ENCODE peak calls at places on chromosome 22, in ten cellular contexts. One of them, this sample, is unnamed.

GRCh38 chr22:50303848-50304527 is 3.5 kb downstream of the PLXNB2 start:
- DNase-seq in breast epithelium: no peak
- DNase-seq in IMR-90: no peak
- DNase-seq in right lobe of liver: peak; percentile 82
- DNase-seq in Peyer's patch: peak; percentile 62
- DNase-seq in prostate gland: peak; percentile 52
- DNase-seq in transverse colon: peak; percentile 72
- DNase-seq in heart left ventricle: no peak
- DNase-seq in body of pancreas: peak; percentile 54
- DNase-seq in tibial nerve: no peak
- DNase-seq in this sample: no peak

GRCh38 chr22:25624486-25624885 is 60.0 kb downstream of the GRK3 start:
- DNase-seq in Peyer's patch: no peak
- DNase-seq in breast epithelium: no peak
- DNase-seq in prostate gland: no peak
- DNase-seq in IMR-90: no peak
- DNase-seq in right lobe of liver: no peak
- DNase-seq in tibial nerve: no peak
- DNase-seq in transverse colon: no peak
- DNase-seq in heart left ventricle: no peak
- DNase-seq in body of pancreas: no peak
- DNase-seq in this sample: no peak

GRCh38 chr22:27870234-27871191 is 48.5 kb downstream of the PITPNB start:
- DNase-seq in breast epithelium: no peak
- DNase-seq in body of pancreas: no peak
- DNase-seq in right lobe of liver: no peak
- DNase-seq in IMR-90: no peak
- DNase-seq in tibial nerve: no peak
- DNase-seq in Peyer's patch: no peak
- DNase-seq in prostate gland: no peak
- DNase-seq in heart left ventricle: no peak
- DNase-seq in transverse colon: no peak
- DNase-seq in this sample: no peak

GRCh38 chr22:35111244-35111643 is 45.3 kb downstream of the ISX start:
- DNase-seq in IMR-90: no peak
- DNase-seq in right lobe of liver: no peak
- DNase-seq in transverse colon: no peak
- DNase-seq in heart left ventricle: no peak
- DNase-seq in body of pancreas: no peak
- DNase-seq in breast epithelium: no peak
- DNase-seq in tibial nerve: no peak
- DNase-seq in prostate gland: no peak
- DNase-seq in Peyer's patch: no peak
- DNase-seq in this sample: no peak

GRCh38 chr22:27719033-27719341 is 82.6 kb downstream of the MN1 start:
- DNase-seq in right lobe of liver: no peak
- DNase-seq in prostate gland: no peak
- DNase-seq in tibial nerve: no peak
- DNase-seq in transverse colon: no peak
- DNase-seq in body of pancreas: no peak
- DNase-seq in Peyer's patch: no peak
- DNase-seq in heart left ventricle: no peak
- DNase-seq in breast epithelium: no peak
- DNase-seq in IMR-90: no peak
- DNase-seq in this sample: no peak

GRCh38 chr22:28899199-28899853 is 16.0 kb downstream of the ZNRF3 start:
- DNase-seq in heart left ventricle: no peak
- DNase-seq in tibial nerve: no peak
- DNase-seq in IMR-90: peak; percentile 20
- DNase-seq in body of pancreas: no peak
- DNase-seq in breast epithelium: peak; percentile 48
- DNase-seq in prostate gland: no peak
- DNase-seq in transverse colon: no peak
- DNase-seq in right lobe of liver: no peak
- DNase-seq in Peyer's patch: no peak
- DNase-seq in this sample: no peak

GRCh38 chr22:43270314-43270908 is 72.8 kb downstream of the SCUBE1 start:
- DNase-seq in Peyer's patch: no peak
- DNase-seq in heart left ventricle: no peak
- DNase-seq in right lobe of liver: no peak
- DNase-seq in transverse colon: peak; percentile 56
- DNase-seq in tibial nerve: no peak
- DNase-seq in body of pancreas: no peak
- DNase-seq in IMR-90: no peak
- DNase-seq in prostate gland: no peak
- DNase-seq in breast epithelium: no peak
- DNase-seq in this sample: no peak

GRCh38 chr22:35539910-35540599 is 576 bp upstream of the RASD2 start:
- DNase-seq in body of pancreas: peak; percentile 64
- DNase-seq in tibial nerve: no peak
- DNase-seq in transverse colon: peak; percentile 78
- DNase-seq in right lobe of liver: peak; percentile 74
- DNase-seq in heart left ventricle: peak; percentile 65
- DNase-seq in prostate gland: peak; percentile 56
- DNase-seq in breast epithelium: no peak
- DNase-seq in IMR-90: peak; percentile 22
- DNase-seq in Peyer's patch: peak; percentile 61
- DNase-seq in this sample: no peak

GRCh38 chr22:24181088-24181995 is at the start of gene SUSD2:
- DNase-seq in heart left ventricle: peak; percentile 45
- DNase-seq in body of pancreas: peak; percentile 54
- DNase-seq in tibial nerve: no peak
- DNase-seq in prostate gland: no peak
- DNase-seq in breast epithelium: no peak
- DNase-seq in right lobe of liver: peak; percentile 64
- DNase-seq in Peyer's patch: no peak
- DNase-seq in transverse colon: peak; percentile 62
- DNase-seq in IMR-90: no peak
- DNase-seq in this sample: no peak

GRCh38 chr22:50293441-50294318 is 13.8 kb downstream of the PLXNB2 start:
- DNase-seq in transverse colon: peak; percentile 85
- DNase-seq in right lobe of liver: peak; percentile 89
- DNase-seq in prostate gland: peak; percentile 71
- DNase-seq in heart left ventricle: peak; percentile 73
- DNase-seq in body of pancreas: peak; percentile 71
- DNase-seq in tibial nerve: no peak
- DNase-seq in IMR-90: peak; percentile 60
- DNase-seq in breast epithelium: peak; percentile 78
- DNase-seq in Peyer's patch: no peak
- DNase-seq in this sample: no peak

GRCh38 chr22:24408630-24409029 is 18.8 kb upstream of the ADORA2A start:
- DNase-seq in breast epithelium: no peak
- DNase-seq in tibial nerve: no peak
- DNase-seq in Peyer's patch: no peak
- DNase-seq in IMR-90: no peak
- DNase-seq in transverse colon: no peak
- DNase-seq in prostate gland: no peak
- DNase-seq in right lobe of liver: peak; percentile 26
- DNase-seq in body of pancreas: no peak
- DNase-seq in heart left ventricle: peak; percentile 23
- DNase-seq in this sample: no peak

GRCh38 chr22:27443315-27443714 is 358.2 kb downstream of the MN1 start:
- DNase-seq in right lobe of liver: no peak
- DNase-seq in tibial nerve: no peak
- DNase-seq in Peyer's patch: no peak
- DNase-seq in IMR-90: no peak
- DNase-seq in breast epithelium: no peak
- DNase-seq in prostate gland: no peak
- DNase-seq in heart left ventricle: no peak
- DNase-seq in transverse colon: no peak
- DNase-seq in body of pancreas: no peak
- DNase-seq in this sample: no peak

GRCh38 chr22:49124588-49124987 is 703.1 kb downstream of the BRD1 start:
- DNase-seq in tibial nerve: no peak
- DNase-seq in breast epithelium: no peak
- DNase-seq in prostate gland: no peak
- DNase-seq in Peyer's patch: no peak
- DNase-seq in IMR-90: no peak
- DNase-seq in body of pancreas: peak; percentile 28
- DNase-seq in heart left ventricle: no peak
- DNase-seq in transverse colon: no peak
- DNase-seq in right lobe of liver: no peak
- DNase-seq in this sample: no peak

GRCh38 chr22:24965822-24966626 is 13.5 kb downstream of the KIAA1671 start:
- DNase-seq in breast epithelium: peak; percentile 77
- DNase-seq in right lobe of liver: peak; percentile 90
- DNase-seq in tibial nerve: peak; percentile 48
- DNase-seq in heart left ventricle: peak; percentile 45
- DNase-seq in Peyer's patch: no peak
- DNase-seq in body of pancreas: peak; percentile 93
- DNase-seq in transverse colon: peak; percentile 90
- DNase-seq in prostate gland: peak; percentile 43
- DNase-seq in IMR-90: no peak
- DNase-seq in this sample: no peak

GRCh38 chr22:43643362-43643761 is 168.7 kb downstream of the EFCAB6 start:
- DNase-seq in body of pancreas: no peak
- DNase-seq in heart left ventricle: no peak
- DNase-seq in breast epithelium: peak; percentile 25
- DNase-seq in IMR-90: no peak
- DNase-seq in Peyer's patch: no peak
- DNase-seq in tibial nerve: no peak
- DNase-seq in right lobe of liver: no peak
- DNase-seq in transverse colon: no peak
- DNase-seq in prostate gland: no peak
- DNase-seq in this sample: no peak

GRCh38 chr22:28268845-28269244 is 349.8 kb upstream of the PITPNB start:
- DNase-seq in heart left ventricle: peak; percentile 38
- DNase-seq in Peyer's patch: no peak
- DNase-seq in prostate gland: peak; percentile 5
- DNase-seq in right lobe of liver: no peak
- DNase-seq in IMR-90: no peak
- DNase-seq in breast epithelium: peak; percentile 24
- DNase-seq in tibial nerve: no peak
- DNase-seq in body of pancreas: no peak
- DNase-seq in transverse colon: no peak
- DNase-seq in this sample: no peak

GRCh38 chr22:24161909-24162308 is 19.4 kb upstream of the SUSD2 start:
- DNase-seq in Peyer's patch: no peak
- DNase-seq in heart left ventricle: no peak
- DNase-seq in prostate gland: peak; percentile 70
- DNase-seq in right lobe of liver: peak; percentile 54
- DNase-seq in IMR-90: no peak
- DNase-seq in body of pancreas: peak; percentile 79
- DNase-seq in tibial nerve: no peak
- DNase-seq in transverse colon: no peak
- DNase-seq in breast epithelium: peak; percentile 55
- DNase-seq in this sample: no peak

GRCh38 chr22:45504703-45505341 is 2.1 kb downstream of the FBLN1 start:
- DNase-seq in heart left ventricle: peak; percentile 61
- DNase-seq in Peyer's patch: no peak
- DNase-seq in body of pancreas: peak; percentile 17
- DNase-seq in transverse colon: no peak
- DNase-seq in tibial nerve: peak; percentile 43
- DNase-seq in breast epithelium: no peak
- DNase-seq in prostate gland: no peak
- DNase-seq in right lobe of liver: no peak
- DNase-seq in IMR-90: peak; percentile 37
- DNase-seq in this sample: no peak
- TF ChIP-seq POLR2A in heart left ventricle: no peak
- TF ChIP-seq POLR2A in Peyer's patch: no peak
- TF ChIP-seq POLR2A in body of pancreas: no peak
- TF ChIP-seq POLR2A in transverse colon: no peak
- TF ChIP-seq POLR2A in tibial nerve: no peak
- TF ChIP-seq POLR2A in breast epithelium: no peak
- TF ChIP-seq POLR2A in prostate gland: no peak
- TF ChIP-seq POLR2A in right lobe of liver: no peak
- TF ChIP-seq POLR2A in IMR-90: no peak
- TF ChIP-seq POLR2A in this sample: no peak

GRCh38 chr22:37624017-37624365 is 15.4 kb downstream of the GGA1 start:
- DNase-seq in tibial nerve: no peak
- DNase-seq in prostate gland: no peak
- DNase-seq in transverse colon: peak; percentile 85
- DNase-seq in IMR-90: no peak
- DNase-seq in body of pancreas: no peak
- DNase-seq in heart left ventricle: no peak
- DNase-seq in breast epithelium: peak; percentile 74
- DNase-seq in Peyer's patch: no peak
- DNase-seq in right lobe of liver: peak; percentile 60
- DNase-seq in this sample: no peak
- H3K4me1 ChIP-seq in tibial nerve: no peaks in the 10 kb centered on the region
- H3K4me1 ChIP-seq in prostate gland: peaks cover 7% of the 10 kb centered on the region
- H3K4me1 ChIP-seq in transverse colon: peaks cover 37% of the 10 kb centered on the region
- H3K4me1 ChIP-seq in IMR-90: peaks cover 3% of the 10 kb centered on the region
- H3K4me1 ChIP-seq in body of pancreas: no peaks in the 10 kb centered on the region
- H3K4me1 ChIP-seq in heart left ventricle: peaks cover 37% of the 10 kb centered on the region
- H3K4me1 ChIP-seq in breast epithelium: peaks cover 29% of the 10 kb centered on the region
- H3K4me1 ChIP-seq in Peyer's patch: peaks cover 30% of the 10 kb centered on the region
- H3K4me1 ChIP-seq in right lobe of liver: peaks cover 2% of the 10 kb centered on the region
- H3K4me1 ChIP-seq in this sample: peaks cover 39% of the 10 kb centered on the region

GRCh38 chr22:22823126-22823804 is 64.4 kb upstream of the IGLL5 start:
- DNase-seq in breast epithelium: no peak
- DNase-seq in IMR-90: no peak
- DNase-seq in tibial nerve: no peak
- DNase-seq in transverse colon: no peak
- DNase-seq in right lobe of liver: no peak
- DNase-seq in heart left ventricle: no peak
- DNase-seq in Peyer's patch: peak; percentile 41
- DNase-seq in prostate gland: no peak
- DNase-seq in body of pancreas: no peak
- DNase-seq in this sample: no peak
- H3K4me3 ChIP-seq in breast epithelium: no peak overlapping the region
- H3K4me3 ChIP-seq in IMR-90: no peak overlapping the region
- H3K4me3 ChIP-seq in tibial nerve: no peak overlapping the region
- H3K4me3 ChIP-seq in transverse colon: no peak overlapping the region
- H3K4me3 ChIP-seq in right lobe of liver: no peak overlapping the region
- H3K4me3 ChIP-seq in heart left ventricle: no peak overlapping the region
- H3K4me3 ChIP-seq in Peyer's patch: no peak overlapping the region
- H3K4me3 ChIP-seq in prostate gland: no peak overlapping the region
- H3K4me3 ChIP-seq in body of pancreas: no peak overlapping the region
- H3K4me3 ChIP-seq in this sample: no peak overlapping the region

GRCh38 chr22:42270178-42270511 is 308 bp downstream of the TCF20 start:
- DNase-seq in right lobe of liver: peak; percentile 47
- DNase-seq in prostate gland: no peak
- DNase-seq in tibial nerve: no peak
- DNase-seq in breast epithelium: no peak
- DNase-seq in Peyer's patch: peak; percentile 27
- DNase-seq in heart left ventricle: no peak
- DNase-seq in body of pancreas: peak; percentile 37
- DNase-seq in transverse colon: no peak
- DNase-seq in IMR-90: no peak
- DNase-seq in this sample: no peak

GRCh38 chr22:42271191-42271813 is 849 bp upstream of the TCF20 start:
- DNase-seq in transverse colon: no peak
- DNase-seq in right lobe of liver: no peak
- DNase-seq in tibial nerve: no peak
- DNase-seq in Peyer's patch: no peak
- DNase-seq in prostate gland: no peak
- DNase-seq in body of pancreas: no peak
- DNase-seq in breast epithelium: no peak
- DNase-seq in heart left ventricle: no peak
- DNase-seq in IMR-90: no peak
- DNase-seq in this sample: no peak

GRCh38 chr22:42270512-42271190 is at the start of gene TCF20:
- DNase-seq in body of pancreas: peak; percentile 85
- DNase-seq in IMR-90: peak; percentile 62
- DNase-seq in Peyer's patch: peak; percentile 82
- DNase-seq in right lobe of liver: peak; percentile 82
- DNase-seq in breast epithelium: peak; percentile 61
- DNase-seq in tibial nerve: peak; percentile 73
- DNase-seq in transverse colon: peak; percentile 83
- DNase-seq in prostate gland: peak; percentile 76
- DNase-seq in heart left ventricle: peak; percentile 78
- DNase-seq in this sample: no peak

GRCh38 chr22:42268852-42269406 is 1.5 kb downstream of the TCF20 start:
- DNase-seq in transverse colon: no peak
- DNase-seq in tibial nerve: no peak
- DNase-seq in prostate gland: no peak
- DNase-seq in right lobe of liver: no peak
- DNase-seq in breast epithelium: no peak
- DNase-seq in heart left ventricle: no peak
- DNase-seq in body of pancreas: no peak
- DNase-seq in IMR-90: no peak
- DNase-seq in Peyer's patch: no peak
- DNase-seq in this sample: no peak

GRCh38 chr22:42269407-42270177 is 861 bp downstream of the TCF20 start:
- DNase-seq in Peyer's patch: peak; percentile 82
- DNase-seq in prostate gland: peak; percentile 72
- DNase-seq in breast epithelium: peak; percentile 59
- DNase-seq in body of pancreas: peak; percentile 85
- DNase-seq in right lobe of liver: peak; percentile 86
- DNase-seq in IMR-90: no peak
- DNase-seq in transverse colon: peak; percentile 84
- DNase-seq in tibial nerve: no peak
- DNase-seq in heart left ventricle: peak; percentile 39
- DNase-seq in this sample: no peak
- TF ChIP-seq POLR2A in Peyer's patch: peak; percentile 21
- TF ChIP-seq POLR2A in prostate gland: peak; percentile 42
- TF ChIP-seq POLR2A in breast epithelium: no peak
- TF ChIP-seq POLR2A in body of pancreas: peak; percentile 31
- TF ChIP-seq POLR2A in right lobe of liver: peak; percentile 49
- TF ChIP-seq POLR2A in IMR-90: no peak
- TF ChIP-seq POLR2A in transverse colon: no peak
- TF ChIP-seq POLR2A in tibial nerve: no peak
- TF ChIP-seq POLR2A in heart left ventricle: no peak
- TF ChIP-seq POLR2A in this sample: no peak

This sample was measured in esophagus squamous epithelium.